ENCODE peak calls at places on chromosomes 1 and 21, in eight cellular contexts. F is fibroblast of pulmonary artery; T is ovary; C is GM10248; J is CD8-positive, alpha-beta T cell; N is fibroblast of the aortic adventitia; L is OCI-LY7; D is mesothelial cell of epicardium. G is an unnamed sample.

GRCh38 chr1:168386949-168387586 is 106.4 kb downstream of the TBX19 start:
- DNase-seq in F (peak), T (peak), C (peak), J (peak), N (no peak), L (no peak), D (peak), G (no peak)

GRCh38 chr21:16476056-16476850 is 746.5 kb downstream of the USP25 start:
- DNase-seq in F (peak), T (no peak), C (no peak), J (no peak), N (peak), L (no peak), D (no peak), G (no peak)

GRCh38 chr1:208183977-208184901 is 59.9 kb downstream of the PLXNA2 start:
- DNase-seq in F (peak), T (no peak), C (no peak), J (no peak), N (peak), L (no peak), D (no peak), G (no peak)

GRCh38 chr1:70717211-70717610 is 306.1 kb downstream of the CTH start:
- DNase-seq in F (no peak), T (no peak), C (no peak), J (no peak), N (no peak), L (no peak), D (no peak), G (no peak)

GRCh38 chr1:232978091-232978634 is 27.8 kb downstream of the NTPCR start:
- DNase-seq in F (peak), T (no peak), C (peak), J (no peak), N (peak), L (no peak), D (no peak), G (no peak)

GRCh38 chr1:220492671-220493070 is 35.3 kb upstream of the MARK1 start:
- DNase-seq in F (no peak), T (no peak), C (no peak), J (no peak), N (no peak), L (no peak), D (no peak), G (no peak)

GRCh38 chr1:28144203-28145135 is 32.0 kb downstream of the PTAFR start:
- DNase-seq in F (peak), T (no peak), C (peak), J (no peak), N (peak), L (peak), D (no peak), G (no peak)

GRCh38 chr1:110619412-110620249 is 13.5 kb upstream of the KCNA2 start:
- DNase-seq in F (peak), T (peak), C (peak), J (peak), N (peak), L (peak), D (peak), G (peak)

GRCh38 chr1:30808067-30808662 is 50.6 kb upstream of the LAPTM5 start:
- DNase-seq in F (no peak), T (no peak), C (no peak), J (no peak), N (no peak), L (no peak), D (no peak), G (no peak)

GRCh38 chr1:10059329-10059691 is 26.6 kb downstream of the UBE4B start:
- DNase-seq in F (no peak), T (no peak), C (no peak), J (no peak), N (no peak), L (no peak), D (no peak), G (no peak)

DNA sequence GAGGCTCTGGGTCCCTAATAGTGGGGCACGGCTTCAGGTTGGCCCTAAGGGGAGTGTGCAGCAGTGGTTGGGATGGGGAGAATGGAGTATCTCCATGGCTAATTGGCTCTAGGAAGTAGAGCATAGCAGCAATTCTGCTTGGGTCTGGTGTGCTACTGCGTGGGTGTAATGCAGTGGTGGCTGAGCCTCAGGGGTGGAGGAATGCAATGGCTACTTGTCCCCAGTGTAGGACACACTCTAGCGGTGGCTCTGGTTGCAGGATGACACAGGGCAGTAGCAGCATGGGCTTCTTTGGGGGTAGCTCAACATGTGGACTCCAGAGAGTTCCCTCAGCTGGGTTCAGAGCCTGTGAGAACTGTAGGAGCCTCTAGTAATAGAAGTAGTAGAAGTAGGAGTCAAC is 91.2 kb upstream of the FAM78B start:
- DNase-seq in F (no peak), T (no peak), C (no peak), J (no peak), N (no peak), L (no peak), D (no peak), G (no peak)
- TF ChIP-seq CTCF in F (no peak), T (no peak), C (no peak), J (no peak), N (no peak), L (no peak), D (no peak), G (no peak)

DNA sequence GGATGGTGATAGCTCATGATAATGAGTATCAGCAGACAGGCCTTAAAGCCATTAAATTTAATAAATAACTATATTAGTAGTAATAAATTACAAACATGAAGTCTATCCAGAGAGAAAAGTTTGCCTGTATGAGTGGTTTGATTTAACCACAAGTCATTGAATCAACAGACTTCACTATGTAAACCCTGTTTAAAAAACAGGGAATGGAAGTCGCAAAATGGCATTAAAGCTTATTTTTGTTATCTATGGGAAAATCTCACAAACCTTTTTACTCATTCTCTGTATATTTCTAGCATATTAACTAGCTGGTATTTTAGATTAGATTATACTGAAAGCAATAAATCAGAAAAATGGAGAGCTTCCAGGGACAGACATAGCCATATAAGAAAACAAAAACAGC is 45.3 kb downstream of the SASS6 start:
- DNase-seq in F (no peak), T (no peak), C (no peak), J (no peak), N (peak), L (no peak), D (no peak), G (no peak)
- TF ChIP-seq CTCF in F (no peak), T (no peak), C (no peak), J (no peak), N (no peak), L (no peak), D (no peak), G (no peak)

GRCh38 chr21:31974454-31974985 is 101.7 kb downstream of the HUNK start:
- DNase-seq in F (no peak), T (no peak), C (no peak), J (peak), N (no peak), L (peak), D (no peak), G (no peak)
- TF ChIP-seq CTCF in F (no peak), T (no peak), C (no peak), J (no peak), N (no peak), L (no peak), D (no peak), G (no peak)

DNA sequence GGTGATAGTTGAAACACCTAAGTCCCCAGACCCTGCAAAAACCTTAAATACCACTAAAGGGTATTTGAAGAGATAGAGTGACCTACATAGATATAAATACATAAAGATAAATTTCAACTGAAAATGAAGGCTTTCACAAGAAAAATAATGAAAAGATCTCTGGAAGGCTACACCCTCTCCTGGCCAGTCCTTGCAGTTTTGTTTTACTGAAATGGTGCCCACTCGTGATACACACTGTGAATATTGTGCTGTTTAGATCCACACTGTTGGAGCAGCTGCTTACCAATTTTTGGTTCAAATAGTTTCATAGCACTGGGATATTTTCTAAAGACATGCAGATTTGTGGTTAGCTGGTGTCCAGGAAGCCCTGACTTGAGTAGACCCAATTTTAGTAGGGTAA is 31.5 kb upstream of the RNF187 start:
- DNase-seq in F (peak), T (no peak), C (no peak), J (no peak), N (peak), L (peak), D (no peak), G (no peak)
- TF ChIP-seq CTCF in F (peak), T (no peak), C (no peak), J (no peak), N (peak), L (peak), D (no peak), G (no peak)

DNA sequence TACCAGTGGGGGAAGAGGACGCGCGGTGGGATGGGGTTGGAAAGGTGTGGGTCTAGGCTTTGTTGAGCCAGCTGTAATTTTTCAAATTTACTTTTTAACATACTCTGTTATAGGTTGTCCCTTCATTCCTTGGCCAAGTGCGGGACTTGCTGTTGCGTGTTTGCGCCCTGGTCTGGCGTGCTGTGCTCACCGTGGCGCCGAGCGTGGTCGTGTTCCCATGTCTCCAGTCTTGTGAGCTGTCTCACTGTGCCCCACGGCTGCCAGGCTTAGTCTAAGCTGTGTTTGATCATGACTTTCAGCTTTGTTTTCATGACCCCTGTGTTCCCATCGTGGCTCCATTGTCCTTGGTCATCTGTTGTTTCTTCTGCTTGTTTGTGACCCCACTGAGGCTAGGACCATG is 26.0 kb downstream of the TRAPPC10 start:
- DNase-seq in F (no peak), T (no peak), C (no peak), J (no peak), N (no peak), L (no peak), D (no peak), G (no peak)
- TF ChIP-seq CTCF in F (no peak), T (no peak), C (no peak), J (no peak), N (no peak), L (no peak), D (no peak), G (no peak)

GRCh38 chr1:155321577-155322497 is 1.1 kb downstream of the RUSC1 start:
- DNase-seq in F (no peak), T (peak), C (no peak), J (no peak), N (no peak), L (no peak), D (no peak), G (no peak)
- TF ChIP-seq CTCF in F (no peak), T (no peak), C (no peak), J (no peak), N (no peak), L (no peak), D (no peak), G (no peak)